ENCODE peak calls at places on chromosome 17, in four cellular contexts. N, D, H and Y are unnamed samples.

GRCh38 chr17:34582185-34582900 is 3.0 kb downstream of the TMEM132E start:
- DNase-seq in D (no peak), N (no peak), H (no peak), Y (peak; percentile 39)

GRCh38 chr17:19755821-19756510 is 7.9 kb upstream of the ALDH3A1 start:
- DNase-seq in N (no peak), D (no peak), H (no peak), Y (no peak)

GRCh38 chr17:38868968-38869646 is 751 bp upstream of the LASP1 start:
- DNase-seq in D (peak; percentile 64), H (peak; percentile 90), N (peak; percentile 77), Y (peak; percentile 95)

GRCh38 chr17:40542562-40543411 is 22.5 kb downstream of the CCR7 start:
- DNase-seq in H (peak; percentile 90), D (no peak), N (no peak), Y (peak; percentile 7)

GRCh38 chr17:48444531-48445247 is 14.7 kb upstream of the SKAP1 start:
- DNase-seq in H (no peak), D (no peak), N (no peak), Y (no peak)

GRCh38 chr17:32485261-32485955 is 1.4 kb upstream of the CDK5R1 start:
- DNase-seq in D (no peak), N (no peak), H (no peak), Y (no peak)

GRCh38 chr17:28726396-28726911 is 421 bp upstream of the TLCD1 start:
- DNase-seq in N (no peak), D (no peak), H (peak; percentile 48), Y (peak; percentile 74)

GRCh38 chr17:44198721-44199552 is 747 bp downstream of the ATXN7L3 start:
- DNase-seq in D (peak; percentile 92), H (no peak), N (no peak), Y (peak; percentile 61)

GRCh38 chr17:12256380-12256995 is 235.8 kb downstream of the MAP2K4 start:
- DNase-seq in H (peak; percentile 35), D (peak; percentile 29), N (peak; percentile 3), Y (no peak)

GRCh38 chr17:2689411-2690164 is 22.0 kb downstream of the CLUH start:
- DNase-seq in D (no peak), N (no peak), H (no peak), Y (no peak)

GRCh38 chr17:65467156-65467555 is 94.3 kb downstream of the AXIN2 start:
- DNase-seq in N (no peak), D (no peak), H (no peak), Y (no peak)

GRCh38 chr17:63437287-63438091 is 8.6 kb downstream of the CYB561 start:
- DNase-seq in D (peak; percentile 58), N (no peak), H (no peak), Y (no peak)

GRCh38 chr17:63435681-63436522 is 10.2 kb downstream of the CYB561 start:
- DNase-seq in N (no peak), H (no peak), D (peak; percentile 53), Y (peak; percentile 69)

GRCh38 chr17:63433746-63434591 is 12.1 kb downstream of the CYB561 start:
- DNase-seq in D (no peak), H (no peak), N (no peak), Y (no peak)

GRCh38 chr17:63436523-63437110 is 9.5 kb downstream of the CYB561 start:
- DNase-seq in N (no peak), D (peak; percentile 34), H (no peak), Y (peak; percentile 60)

DNA sequence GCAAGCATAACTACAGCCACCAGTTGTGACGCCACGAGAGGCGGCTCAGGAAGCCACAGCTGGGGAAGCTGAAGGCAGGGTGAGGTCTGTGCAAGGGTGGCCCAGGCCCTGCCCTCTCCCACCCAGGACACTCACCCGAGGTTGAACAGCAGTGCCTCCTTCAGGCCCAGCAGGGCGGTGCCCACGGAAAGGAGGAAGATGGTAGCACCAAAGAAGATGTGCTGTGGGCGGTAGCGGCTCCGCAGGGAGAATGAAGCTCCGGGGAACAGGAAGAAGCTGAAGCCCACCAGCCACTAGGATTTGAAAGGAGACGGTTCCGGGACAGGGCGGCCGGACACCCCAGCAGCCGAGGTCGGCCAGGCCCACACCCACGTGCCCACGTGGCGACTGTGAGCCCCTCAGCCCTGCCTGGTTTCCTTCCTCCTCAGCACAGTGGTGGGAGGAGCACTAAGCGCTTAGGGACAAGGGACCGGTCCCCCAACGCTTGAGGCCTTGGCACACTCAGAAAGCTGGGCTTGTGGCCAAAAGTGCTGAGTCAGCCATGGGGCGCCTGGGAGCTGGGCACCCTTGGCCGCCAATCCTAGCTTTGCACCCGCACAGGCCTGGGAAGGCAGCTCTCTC is 11.0 kb downstream of the CYB561 start:
- DNase-seq in N (no peak), D (no peak), H (no peak), Y (peak; percentile 43)
- TF ChIP-seq MAX in N (no peak), D (no peak), H (no peak), Y (no peak)

DNA sequence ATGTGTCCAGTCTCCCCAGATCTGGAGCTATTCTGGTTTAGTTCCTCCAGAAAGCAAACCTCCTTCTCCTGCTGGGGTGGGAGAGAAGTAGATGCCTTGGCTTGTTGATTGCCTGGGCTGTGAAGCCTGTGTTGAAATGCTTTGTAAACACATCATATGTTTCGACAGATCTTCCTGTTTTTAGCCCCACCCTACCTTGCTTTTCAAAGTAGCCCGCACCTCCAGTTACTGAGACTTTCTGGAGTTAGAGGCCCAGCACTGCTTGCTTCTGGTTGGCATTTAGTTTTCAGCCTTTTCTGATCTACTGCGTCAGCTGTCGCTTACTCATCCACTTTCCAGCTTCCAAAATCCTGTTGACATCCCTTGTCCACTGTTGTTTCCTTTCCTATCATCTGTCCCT is 17.9 kb upstream of the NDEL1 start:
- DNase-seq in H (peak; percentile 63), N (no peak), D (no peak), Y (no peak)
- TF ChIP-seq CREM in H (peak; percentile 38), N (no peak), D (no peak), Y (no peak)

GRCh38 chr17:49835472-49835871 is 12.4 kb downstream of the TAC4 start:
- DNase-seq in N (no peak), H (no peak), D (no peak), Y (no peak)

GRCh38 chr17:49834118-49834743 is 13.6 kb downstream of the TAC4 start:
- DNase-seq in N (no peak), H (no peak), D (no peak), Y (no peak)

GRCh38 chr17:49841548-49841947 is 6.3 kb downstream of the TAC4 start:
- DNase-seq in N (no peak), H (no peak), D (no peak), Y (no peak)

GRCh38 chr17:49832840-49833599 is 14.8 kb downstream of the TAC4 start:
- DNase-seq in D (no peak), N (no peak), H (no peak), Y (no peak)

DNA sequence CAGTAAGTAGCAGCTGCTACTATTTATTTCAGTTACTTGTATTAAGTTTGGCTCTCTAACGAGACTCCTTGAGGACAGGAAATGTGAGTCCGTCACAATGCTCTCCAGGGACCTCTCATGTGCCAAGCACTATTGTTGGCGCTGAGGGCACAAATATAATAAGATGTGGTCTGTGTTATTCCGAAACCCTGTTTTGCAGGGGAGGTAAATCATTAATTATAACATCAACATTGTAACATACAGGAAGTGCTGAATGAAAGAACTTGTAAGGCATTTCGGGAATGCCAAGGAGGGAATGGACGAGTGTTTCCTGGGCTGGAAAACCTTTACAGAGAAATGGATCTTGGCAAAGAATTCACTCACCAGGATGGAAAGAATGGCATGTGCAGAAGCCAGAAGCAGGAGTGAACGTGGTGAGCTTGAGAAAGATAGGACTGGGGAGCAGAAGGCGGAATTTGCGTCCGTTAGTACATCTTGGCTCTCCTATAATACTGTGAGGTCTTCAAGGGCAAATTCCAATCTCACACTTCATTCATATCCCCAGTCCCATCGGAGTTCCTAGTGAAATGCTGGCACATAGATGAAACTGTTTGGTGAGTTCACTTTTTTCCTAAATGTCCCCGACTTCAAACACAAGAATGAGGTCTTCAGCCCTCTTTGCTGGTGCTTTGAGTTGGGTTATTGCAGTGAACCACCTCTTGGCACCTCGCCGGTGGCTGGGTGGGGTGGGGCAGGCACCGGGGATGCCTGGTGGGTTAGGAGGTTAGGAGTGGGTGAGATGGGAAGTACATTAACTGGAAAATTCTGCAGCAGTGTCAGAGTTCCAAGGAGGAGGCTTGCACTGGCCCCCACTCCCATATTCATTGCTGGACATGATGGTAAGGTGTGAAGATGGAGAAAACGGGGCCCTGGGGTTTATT is 11.5 kb downstream of the TAC4 start:
- DNase-seq in D (no peak), N (no peak), H (peak; percentile 67), Y (no peak)
- TF ChIP-seq MAX in D (no peak), N (no peak), H (no peak), Y (no peak)

GRCh38 chr17:69268442-69269068 is 39.9 kb upstream of the ABCA10 start:
- DNase-seq in N (no peak), D (no peak), H (peak; percentile 94), Y (no peak)

GRCh38 chr17:69265873-69266272 is 37.2 kb upstream of the ABCA10 start:
- DNase-seq in H (no peak), D (no peak), N (no peak), Y (no peak)

GRCh38 chr17:69269174-69269998 is 40.8 kb upstream of the ABCA10 start:
- DNase-seq in N (no peak), H (peak; percentile 34), D (no peak), Y (no peak)

GRCh38 chr17:69267219-69267618 is 38.6 kb upstream of the ABCA10 start:
- DNase-seq in N (no peak), H (no peak), D (no peak), Y (no peak)
- TF ChIP-seq CREM in N (no peak), H (no peak), D (no peak), Y (no peak)